ENCODE peak calls at places on chromosomes 1 and 21, in six cellular contexts. W is MM.1S, P is HCT116, H is GM23248, U is neural progenitor cell, L is GM23338. K is an unnamed sample. For H3K4me1, the result is how much of the 10 kb centered on the place peaks cover.

GRCh38 chr1:40076895-40077312 is 20.1 kb downstream of the PPT1 start:
- DNase-seq in H (peak), L (no peak), P (no peak), W (no peak), U (no peak), K (peak)

GRCh38 chr1:188355847-188356246 is 1527.1 kb downstream of the PLA2G4A start:
- DNase-seq in H (no peak), L (no peak), W (no peak), P (no peak), U (no peak), K (no peak)

GRCh38 chr21:46064870-46065214 is 33.1 kb upstream of the COL6A2 start:
- DNase-seq in H (no peak), L (no peak), P (no peak), W (no peak), U (no peak), K (no peak)

GRCh38 chr1:25798666-25799345 is 1.2 kb upstream of the SELENON start:
- DNase-seq in U (no peak), L (no peak), W (no peak), H (no peak), P (no peak), K (no peak)

GRCh38 chr1:9942399-9942938 is 722 bp downstream of the LZIC start:
- DNase-seq in P (no peak), U (peak), H (peak), L (peak), W (peak), K (peak)

GRCh38 chr1:221611930-221612777 is 129.7 kb downstream of the DUSP10 start:
- DNase-seq in L (no peak), U (no peak), W (no peak), P (peak), H (peak), K (peak)

GRCh38 chr1:11337536-11338350 is 64.7 kb downstream of the UBIAD1 start:
- DNase-seq in L (peak), H (peak), W (peak), P (peak), U (peak), K (peak)

GRCh38 chr1:40939320-40940059 is 40.0 kb upstream of the CTPS1 start:
- DNase-seq in P (no peak), L (no peak), W (no peak), U (no peak), H (peak), K (no peak)

GRCh38 chr21:35237287-35237686 is 188.2 kb upstream of the RUNX1 start:
- DNase-seq in H (no peak), P (no peak), U (no peak), W (no peak), L (no peak), K (no peak)

GRCh38 chr1:167627865-167628641 is 2.0 kb upstream of the RCSD1 start:
- DNase-seq in L (no peak), P (no peak), W (peak), H (no peak), U (no peak), K (peak)

GRCh38 chr1:200738733-200739498 is at the start of gene CAMSAP2:
- DNase-seq in H (peak), U (peak), L (peak), P (peak), W (peak), K (peak)

GRCh38 chr21:8990326-8991087 is 1530.9 kb upstream of the TPTE start:
- DNase-seq in P (no peak), W (no peak), L (peak), U (no peak), H (no peak), K (peak)

GRCh38 chr1:172678990-172679772 is 20.3 kb downstream of the FASLG start:
- DNase-seq in L (no peak), H (no peak), U (no peak), P (no peak), W (peak), K (no peak)

GRCh38 chr1:19861034-19861433 is 21.2 kb upstream of the OTUD3 start:
- DNase-seq in H (peak), W (no peak), P (no peak), U (no peak), L (no peak), K (peak)

GRCh38 chr1:245156736-245157505 is 2.1 kb downstream of the KIF26B start:
- DNase-seq in W (no peak), L (peak), P (no peak), H (peak), U (peak), K (peak)

GRCh38 chr1:47991187-47991586 is 6.0 kb downstream of the TRABD2B start:
- DNase-seq in L (peak), U (no peak), W (no peak), P (peak), H (peak), K (peak)

GRCh38 chr1:36248250-36248894 is 24.1 kb downstream of the THRAP3 start:
- DNase-seq in P (peak), W (no peak), H (peak), L (no peak), U (no peak), K (peak)

GRCh38 chr1:222761171-222761570 is 24.2 kb downstream of the FAM177B start:
- DNase-seq in P (no peak), W (no peak), U (no peak), L (no peak), H (no peak), K (no peak)

GRCh38 chr1:234781241-234782056 is 171.5 kb upstream of the IRF2BP2 start:
- DNase-seq in H (no peak), U (peak), W (no peak), L (peak), P (no peak), K (peak)
- TF ChIP-seq EZH2 in H (no peak), U (peak), W (no peak), L (no peak), P (no peak), K (no peak)

GRCh38 chr1:204077979-204078696 is 5.2 kb downstream of the SOX13 start:
- DNase-seq in W (no peak), P (no peak), U (peak), H (no peak), L (peak), K (no peak)
- TF ChIP-seq EZH2phosphoT487 in W (no peak), P (no peak), U (no peak), H (no peak), L (no peak), K (no peak)

DNA sequence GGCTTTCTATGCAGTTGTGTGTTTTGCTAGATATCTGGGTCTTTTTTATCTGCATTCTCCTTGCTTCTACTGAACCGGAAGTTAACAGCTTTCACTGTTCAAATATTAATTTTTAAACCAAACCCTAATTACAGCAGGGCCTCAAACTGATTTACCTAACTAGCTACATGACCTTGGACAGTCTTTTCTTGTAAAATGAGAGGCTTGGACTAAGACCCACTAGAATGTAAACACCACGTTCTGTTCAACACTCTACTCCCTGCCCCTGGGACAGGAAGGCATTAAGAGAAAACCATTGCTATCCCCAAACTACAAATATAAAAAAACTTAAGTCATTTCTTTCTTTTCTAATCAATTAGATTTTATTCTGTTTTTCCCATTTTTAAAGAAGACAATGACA is 3.7 kb downstream of the USP24 start:
- DNase-seq in W (no peak), H (no peak), U (no peak), P (no peak), L (no peak), K (no peak)
- H3K4me1 ChIP-seq in W (under half), H (under half), U (under half), P (under half), L (under half), K (under half)

GRCh38 chr1:202710070-202711025 is at the start of gene SYT2:
- DNase-seq in W (no peak), P (no peak), H (peak), U (peak), L (peak), K (no peak)
- TF ChIP-seq EZH2 in W (no peak), P (no peak), H (peak), U (peak), L (no peak), K (no peak)

GRCh38 chr1:115338457-115338820 is 390 bp upstream of the NGF start:
- DNase-seq in L (peak), P (no peak), U (peak), W (no peak), H (no peak), K (no peak)

GRCh38 chr1:115340879-115341278 is 2.8 kb upstream of the NGF start:
- DNase-seq in U (no peak), H (no peak), L (no peak), P (no peak), W (no peak), K (no peak)

GRCh38 chr1:115336741-115337140 is 1.3 kb downstream of the NGF start:
- DNase-seq in L (no peak), P (no peak), W (no peak), U (no peak), H (peak), K (no peak)

GRCh38 chr1:115337276-115337632 is 795 bp downstream of the NGF start:
- DNase-seq in W (no peak), H (peak), L (no peak), U (no peak), P (no peak), K (no peak)

GRCh38 chr1:115337633-115338456 is at the start of gene NGF:
- DNase-seq in P (no peak), H (peak), L (peak), U (peak), W (no peak), K (peak)
- TF ChIP-seq EZH2phosphoT487 in P (no peak), H (no peak), L (no peak), U (peak), W (no peak), K (no peak)